ENCODE peak calls at places on chromosome 7, in seven cellular contexts. O is H9, Q is H1, M is IMR-90, B is neuronal stem cell, E is mesendoderm, H is trophoblast cell. R is an unnamed sample. For H3K4me1, the result is how much of the 10 kb centered on the place peaks cover.

GRCh38 chr7:102146989-102147388 is 139.7 kb upstream of the SH2B2 start:
- DNase-seq in B (no peak), H (no peak), E (no peak), M (peak), O (no peak), Q (no peak), R (no peak)

GRCh38 chr7:140238778-140239652 is 62.2 kb upstream of the KDM7A start:
- DNase-seq in O (no peak), M (no peak), Q (no peak), H (no peak), E (no peak), B (no peak), R (no peak)

GRCh38 chr7:30353932-30354607 is 69.7 kb downstream of the ZNRF2 start:
- DNase-seq in E (peak), Q (no peak), H (no peak), B (no peak), O (no peak), M (no peak), R (no peak)

GRCh38 chr7:150340024-150340749 is 1.2 kb downstream of the RARRES2 start:
- DNase-seq in E (peak), O (no peak), B (no peak), H (peak), Q (no peak), M (peak), R (peak)

GRCh38 chr7:152514771-152515105 is 78.9 kb upstream of the KMT2C start:
- DNase-seq in E (no peak), H (no peak), B (no peak), Q (no peak), O (no peak), M (no peak), R (no peak)

GRCh38 chr7:53811555-53812079 is 730.6 kb upstream of the VSTM2A start:
- DNase-seq in E (no peak), H (peak), O (no peak), M (no peak), B (no peak), Q (no peak), R (no peak)

GRCh38 chr7:2048006-2048405 is 184.7 kb downstream of the MAD1L1 start:
- DNase-seq in E (no peak), H (no peak), O (no peak), B (no peak), M (no peak), Q (no peak), R (no peak)

GRCh38 chr7:127819975-127820778 is 168.2 kb downstream of the SND1 start:
- DNase-seq in B (no peak), M (peak), O (no peak), E (peak), H (peak), Q (no peak), R (peak)

GRCh38 chr7:155682484-155682883 is 38.0 kb downstream of the RBM33 start:
- DNase-seq in B (no peak), H (no peak), O (no peak), E (no peak), Q (no peak), M (no peak), R (no peak)

GRCh38 chr7:32490127-32490796 is at the start of gene LSM5:
- DNase-seq in H (peak), E (peak), Q (peak), B (peak), M (peak), O (peak), R (peak)

GRCh38 chr7:18198868-18199267 is 171.2 kb upstream of the PRPS1L1 start:
- DNase-seq in O (no peak), Q (no peak), M (no peak), B (no peak), E (no peak), H (no peak), R (no peak)

GRCh38 chr7:140316165-140316661 is 82.1 kb downstream of the SLC37A3 start:
- DNase-seq in B (no peak), H (peak), O (no peak), M (peak), Q (no peak), E (no peak), R (peak)

GRCh38 chr7:95927781-95928180 is 155.4 kb downstream of the DYNC1I1 start:
- DNase-seq in O (no peak), B (no peak), M (no peak), E (no peak), Q (no peak), H (no peak), R (no peak)

GRCh38 chr7:40299097-40299496 is 164.3 kb downstream of the SUGCT start:
- DNase-seq in B (no peak), M (peak), E (peak), H (peak), Q (no peak), O (peak), R (peak)

GRCh38 chr7:77258014-77258413 is 58.4 kb upstream of the FGL2 start:
- DNase-seq in E (no peak), Q (no peak), B (no peak), H (no peak), M (peak), O (no peak), R (peak)

GRCh38 chr7:127922661-127923060 is 108.6 kb downstream of the LRRC4 start:
- DNase-seq in E (no peak), O (no peak), M (peak), Q (no peak), H (no peak), B (no peak), R (no peak)

GRCh38 chr7:140635345-140635744 is 5.3 kb downstream of the DENND2A start:
- DNase-seq in Q (peak), H (no peak), E (peak), B (no peak), O (peak), M (no peak), R (no peak)

GRCh38 chr7:15602236-15602635 is 40.4 kb upstream of the AGMO start:
- DNase-seq in O (no peak), M (no peak), H (peak), Q (no peak), B (no peak), E (no peak), R (peak)

DNA sequence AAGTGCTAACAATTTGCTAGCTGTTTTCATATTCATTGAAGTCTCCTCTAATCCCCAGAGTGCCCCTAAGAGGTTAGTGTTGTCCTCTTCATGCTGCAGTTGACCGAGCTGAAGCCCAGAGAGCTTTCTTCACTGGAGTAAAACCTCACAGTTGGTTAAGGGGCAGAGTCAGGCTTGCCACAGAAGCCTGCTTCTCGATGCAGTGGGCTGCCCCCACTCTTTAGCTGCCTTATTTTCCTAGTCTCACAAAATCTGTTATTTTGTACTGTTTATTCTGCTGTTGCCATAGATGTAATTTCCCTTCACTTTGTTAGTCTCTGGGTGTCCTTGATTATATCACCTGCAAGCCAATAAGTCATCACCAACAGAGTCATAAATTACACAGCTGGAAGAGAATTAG is 56.3 kb upstream of the ZPBP start:
- DNase-seq in Q (no peak), O (no peak), H (no peak), E (no peak), B (no peak), M (no peak), R (no peak)
- H3K4me1 ChIP-seq in Q (under half), O (under half), H (under half), E (under half), B (under half), M (under half), R (under half)

DNA sequence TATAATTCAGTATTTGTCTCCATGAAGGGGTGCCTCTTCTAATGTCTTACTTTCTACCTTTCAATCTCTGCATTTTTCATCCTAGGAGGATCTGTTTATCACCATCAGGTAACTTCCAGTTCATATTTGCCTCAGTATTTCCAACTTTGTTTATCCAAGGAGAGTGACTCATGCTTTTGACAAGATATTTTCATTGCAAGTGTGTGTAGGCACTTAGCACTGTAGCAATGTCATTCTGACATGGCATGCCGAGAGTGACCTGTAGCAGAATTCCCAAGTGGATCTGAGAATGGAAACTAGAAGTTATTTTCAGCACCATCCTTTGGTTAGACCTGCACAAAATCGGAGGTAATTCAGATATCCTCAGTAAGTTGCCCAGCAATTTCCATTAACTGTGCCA is 129.9 kb downstream of the INHBA start:
- DNase-seq in Q (no peak), O (no peak), E (no peak), B (no peak), H (peak), M (peak), R (peak)
- H3K9ac ChIP-seq in Q (no peak), O (no peak), E (no peak), B (no peak), H (no peak), M (no peak), R (no peak)

DNA sequence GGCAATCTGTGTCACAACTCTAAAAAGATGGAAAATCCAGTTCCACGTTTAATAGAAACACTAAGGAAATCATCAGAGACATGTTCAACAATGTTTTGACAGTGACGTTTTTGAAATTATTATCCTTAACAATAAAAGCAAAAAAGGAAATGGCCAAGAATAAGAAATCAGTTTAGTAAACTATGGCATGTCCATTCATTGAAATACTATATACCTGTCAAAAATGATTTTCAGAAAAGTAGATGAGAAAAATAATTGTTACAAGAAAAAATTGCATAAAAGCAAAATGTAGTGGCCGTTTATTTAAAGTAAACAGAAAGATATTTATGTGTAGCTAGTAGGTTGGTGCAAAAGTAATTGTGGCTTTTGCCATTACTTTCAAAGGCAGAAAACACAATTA is 345.4 kb upstream of the NPSR1 start:
- DNase-seq in M (no peak), E (no peak), O (no peak), H (no peak), Q (no peak), B (no peak), R (no peak)
- H2BK5ac ChIP-seq in M (no peak), E (no peak), O (no peak), H (no peak), Q (no peak), B (no peak), R (no peak)

GRCh38 chr7:90706067-90706716 is 110.1 kb downstream of the CDK14 start:
- DNase-seq in B (no peak), E (no peak), M (peak), O (no peak), H (no peak), Q (no peak), R (peak)
- H3K4me1 ChIP-seq in B (under half), E (under half), M (under half), O (under half), H (under half), Q (under half), R (under half)

GRCh38 chr7:74479961-74480829 is 26.5 kb downstream of the GTF2IRD1 start:
- DNase-seq in E (peak), M (peak), Q (peak), O (peak), B (peak), H (peak), R (peak)
- H3K9ac ChIP-seq in E (peak), M (peak), Q (no peak), O (peak), B (peak), H (peak), R (peak)

GRCh38 chr7:123612024-123612423 is 10.4 kb downstream of the ASB15 start:
- DNase-seq in O (no peak), M (no peak), Q (no peak), H (no peak), B (no peak), E (no peak), R (no peak)

GRCh38 chr7:123621707-123622106 is 20.1 kb downstream of the ASB15 start:
- DNase-seq in M (no peak), Q (no peak), E (no peak), O (no peak), H (no peak), B (no peak), R (no peak)

GRCh38 chr7:123615344-123615743 is 13.7 kb downstream of the ASB15 start:
- DNase-seq in H (peak), B (no peak), M (peak), Q (no peak), O (no peak), E (peak), R (peak)

DNA sequence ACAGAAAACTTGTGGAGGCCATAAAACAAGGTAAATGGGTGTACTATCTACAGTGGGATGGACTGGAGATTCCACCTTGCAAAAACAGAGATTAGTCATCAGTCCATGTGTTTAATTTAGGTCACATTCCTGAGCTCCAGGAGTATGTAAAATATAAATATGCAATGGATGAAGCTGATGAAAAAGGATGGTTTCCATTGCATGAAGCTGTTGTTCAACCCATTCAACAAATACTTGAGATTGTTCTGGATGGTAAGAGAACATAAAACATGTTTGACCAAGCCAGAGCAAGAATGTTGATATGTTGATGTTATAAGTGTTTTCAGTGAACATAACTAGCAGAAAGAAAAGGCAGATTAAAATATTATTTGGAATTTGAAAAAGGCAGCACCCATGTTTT is 14.6 kb downstream of the ASB15 start:
- DNase-seq in Q (no peak), B (no peak), H (peak), E (no peak), O (no peak), M (peak), R (no peak)
- H2BK5ac ChIP-seq in Q (no peak), B (no peak), H (no peak), E (no peak), O (no peak), M (peak), R (no peak)

GRCh38 chr7:148714498-148714897 is 15.8 kb downstream of the CUL1 start:
- DNase-seq in O (no peak), E (no peak), Q (no peak), M (no peak), H (no peak), B (no peak), R (no peak)

GRCh38 chr7:148717266-148717793 is 18.6 kb downstream of the CUL1 start:
- DNase-seq in B (no peak), M (no peak), H (peak), E (no peak), O (no peak), Q (no peak), R (no peak)

GRCh38 chr7:148718431-148718830 is 19.7 kb downstream of the CUL1 start:
- DNase-seq in B (no peak), H (no peak), M (no peak), Q (no peak), E (no peak), O (no peak), R (no peak)

GRCh38 chr7:148712610-148713330 is 14.1 kb downstream of the CUL1 start:
- DNase-seq in M (no peak), Q (no peak), O (no peak), B (no peak), E (no peak), H (peak), R (no peak)

DNA sequence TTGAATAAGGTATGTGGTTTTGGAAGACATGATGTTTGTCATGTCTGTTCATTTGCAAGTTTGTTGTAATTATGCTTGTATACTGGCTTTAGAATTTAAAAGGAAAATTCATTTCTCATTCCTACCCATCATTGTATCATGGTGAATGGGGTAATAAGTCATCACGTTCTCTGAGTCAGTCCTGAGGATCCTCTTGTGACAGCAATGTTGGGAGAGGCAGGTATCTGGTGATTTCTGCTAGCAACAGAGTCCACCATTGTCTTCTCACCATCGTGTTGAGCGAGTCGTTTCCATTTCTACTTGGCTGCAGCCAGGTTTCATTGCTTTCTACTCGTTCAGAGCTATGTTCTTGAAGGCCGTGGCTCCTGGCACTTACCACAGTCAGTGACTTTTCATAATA is 16.3 kb downstream of the CUL1 start:
- DNase-seq in B (no peak), M (no peak), E (no peak), H (peak), Q (no peak), O (no peak), R (no peak)
- H3K4me1 ChIP-seq in B (under half), M (under half), E (under half), H (under half), Q (under half), O (under half), R (under half)

R was measured in mesenchymal stem cell.